ENCODE peak calls at places on chromosomes 7 and 10, in nine cellular contexts. Y, T, X, N, V, D, W, K and R are unnamed samples.

GRCh38 chr10:32077896-32078295 is 21.7 kb upstream of the KIF5B start:
- DNase-seq in Y (no peak), T (peak; percentile 63), X (peak; percentile 38), N (no peak), V (no peak), D (peak; percentile 80), W (peak; percentile 87), K (no peak), R (peak; percentile 63)

GRCh38 chr7:150876817-150877526 is 24.7 kb downstream of the AOC1 start:
- DNase-seq in Y (peak; percentile 45), T (no peak), X (peak; percentile 68), N (peak; percentile 66), V (peak; percentile 95), D (peak; percentile 64), W (peak; percentile 95), K (peak; percentile 72), R (peak; percentile 79)

GRCh38 chr7:115085421-115085820 is 163.5 kb downstream of the MDFIC start:
- DNase-seq in Y (no peak), T (no peak), X (peak; percentile 39), N (no peak), V (no peak), D (no peak), W (no peak), K (peak; percentile 27), R (no peak)

GRCh38 chr10:84205049-84205852 is 10.9 kb downstream of the CDHR1 start:
- DNase-seq in Y (no peak), T (no peak), X (no peak), N (peak; percentile 58), V (peak; percentile 84), D (peak; percentile 59), W (peak; percentile 49), K (peak; percentile 40), R (peak; percentile 43)

GRCh38 chr10:71355886-71356285 is 36.8 kb downstream of the SLC29A3 start:
- DNase-seq in Y (no peak), T (no peak), X (no peak), N (no peak), V (no peak), D (no peak), W (no peak), K (no peak), R (no peak)

GRCh38 chr7:143375298-143376034 is 5.7 kb upstream of the ZYX start:
- DNase-seq in Y (no peak), T (no peak), X (no peak), N (peak; percentile 22), V (no peak), D (no peak), W (no peak), K (no peak), R (no peak)

GRCh38 chr7:4631021-4631663 is 51.0 kb upstream of the FOXK1 start:
- DNase-seq in Y (no peak), T (no peak), X (no peak), N (no peak), V (no peak), D (no peak), W (no peak), K (no peak), R (no peak)

GRCh38 chr7:102236592-102237287 is 49.9 kb upstream of the SH2B2 start:
- DNase-seq in Y (peak; percentile 40), T (peak; percentile 72), X (no peak), N (peak; percentile 84), V (peak; percentile 89), D (peak; percentile 39), W (peak; percentile 51), K (peak; percentile 56), R (peak; percentile 72)

GRCh38 chr7:94250984-94251383 is 143.7 kb upstream of the COL1A2 start:
- DNase-seq in Y (no peak), T (no peak), X (no peak), N (no peak), V (no peak), D (no peak), W (no peak), K (peak; percentile 13), R (no peak)

GRCh38 chr7:37481722-37482288 is 33.1 kb upstream of the ELMO1 start:
- DNase-seq in Y (no peak), T (no peak), X (no peak), N (no peak), V (no peak), D (no peak), W (no peak), K (no peak), R (no peak)

GRCh38 chr7:680411-681127 is 45.9 kb upstream of the DNAAF5 start:
- DNase-seq in Y (no peak), T (no peak), X (peak; percentile 9), N (no peak), V (no peak), D (no peak), W (no peak), K (no peak), R (no peak)

GRCh38 chr7:130151591-130152269 is 53.5 kb downstream of the TMEM209 start:
- DNase-seq in Y (no peak), T (no peak), X (no peak), N (no peak), V (no peak), D (no peak), W (peak; percentile 34), K (no peak), R (peak; percentile 38)

GRCh38 chr10:133457100-133457841 is 3.5 kb downstream of the SCART1 start:
- DNase-seq in Y (no peak), T (peak; percentile 47), X (no peak), N (peak; percentile 34), V (no peak), D (no peak), W (no peak), K (no peak), R (no peak)

GRCh38 chr10:86650151-86650550 is 4.2 kb upstream of the OPN4 start:
- DNase-seq in Y (no peak), T (no peak), X (no peak), N (no peak), V (no peak), D (no peak), W (no peak), K (no peak), R (no peak)

GRCh38 chr7:38222481-38223096 is 44.5 kb downstream of the STARD3NL start:
- DNase-seq in Y (no peak), T (no peak), X (no peak), N (peak; percentile 36), V (peak; percentile 76), D (peak; percentile 43), W (peak; percentile 71), K (peak; percentile 67), R (peak; percentile 79)

DNA sequence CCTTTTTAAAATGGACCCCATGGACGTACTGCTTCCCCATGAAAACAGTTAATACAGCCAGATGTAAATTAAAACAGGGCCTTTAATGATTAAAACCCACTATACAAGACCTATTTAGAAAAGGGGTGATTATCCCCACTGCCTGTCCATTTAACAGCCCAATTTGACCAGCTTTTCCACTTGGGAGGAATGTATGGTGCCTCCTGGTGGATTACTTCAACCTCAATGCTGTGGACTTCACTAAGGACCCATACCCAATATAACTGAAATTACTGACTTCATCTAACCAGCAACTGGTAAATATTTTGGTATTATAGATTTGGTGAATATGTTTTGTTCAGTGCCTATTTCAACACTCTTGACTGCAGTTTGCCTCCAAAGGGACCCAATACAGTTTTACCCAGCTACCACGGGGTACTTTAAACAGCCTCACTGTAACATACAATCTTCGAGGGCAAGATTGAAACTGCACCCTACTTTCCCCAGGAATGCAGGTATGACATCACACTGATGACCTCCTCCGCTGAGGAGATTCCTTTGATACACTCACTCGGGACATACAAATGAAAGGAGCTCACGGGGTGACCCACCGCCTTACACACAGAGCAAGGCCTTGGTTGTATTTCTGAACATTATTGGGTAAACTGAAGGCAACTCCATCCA is 192.8 kb downstream of the DNAJC1 start:
- DNase-seq in Y (no peak), T (no peak), X (no peak), N (no peak), V (peak; percentile 33), D (no peak), W (no peak), K (no peak), R (no peak)
- TF ChIP-seq CTCF in Y (no peak), T (no peak), X (no peak), N (no peak), V (peak; percentile 61), D (no peak), W (no peak), K (no peak), R (no peak)

GRCh38 chr10:10956681-10957225 is 60.9 kb upstream of the CELF2 start:
- DNase-seq in Y (no peak), T (no peak), X (no peak), N (no peak), V (no peak), D (no peak), W (no peak), K (no peak), R (no peak)

GRCh38 chr10:10951675-10952074 is 66.0 kb upstream of the CELF2 start:
- DNase-seq in Y (no peak), T (no peak), X (no peak), N (no peak), V (no peak), D (no peak), W (no peak), K (no peak), R (no peak)
- TF ChIP-seq CTCF in Y (no peak), T (no peak), X (no peak), N (no peak), V (no peak), D (no peak), W (no peak), K (no peak), R (no peak)

GRCh38 chr7:18894155-18894554 is 223.3 kb downstream of the TWIST1 start:
- DNase-seq in Y (no peak), T (no peak), X (no peak), N (no peak), V (peak; percentile 37), D (no peak), W (no peak), K (no peak), R (no peak)
- TF ChIP-seq CTCF in Y (no peak), T (no peak), X (no peak), N (no peak), V (peak; percentile 51), D (no peak), W (no peak), K (no peak), R (no peak)

GRCh38 chr10:114118514-114118913 is 55.5 kb downstream of the CCDC186 start:
- DNase-seq in Y (no peak), T (no peak), X (no peak), N (no peak), V (no peak), D (no peak), W (no peak), K (no peak), R (no peak)

GRCh38 chr10:114115661-114116060 is 58.3 kb downstream of the CCDC186 start:
- DNase-seq in Y (no peak), T (no peak), X (no peak), N (no peak), V (peak; percentile 4), D (no peak), W (no peak), K (no peak), R (no peak)

GRCh38 chr10:114117728-114118127 is 56.3 kb downstream of the CCDC186 start:
- DNase-seq in Y (no peak), T (no peak), X (no peak), N (no peak), V (peak; percentile 3), D (no peak), W (no peak), K (no peak), R (no peak)

DNA sequence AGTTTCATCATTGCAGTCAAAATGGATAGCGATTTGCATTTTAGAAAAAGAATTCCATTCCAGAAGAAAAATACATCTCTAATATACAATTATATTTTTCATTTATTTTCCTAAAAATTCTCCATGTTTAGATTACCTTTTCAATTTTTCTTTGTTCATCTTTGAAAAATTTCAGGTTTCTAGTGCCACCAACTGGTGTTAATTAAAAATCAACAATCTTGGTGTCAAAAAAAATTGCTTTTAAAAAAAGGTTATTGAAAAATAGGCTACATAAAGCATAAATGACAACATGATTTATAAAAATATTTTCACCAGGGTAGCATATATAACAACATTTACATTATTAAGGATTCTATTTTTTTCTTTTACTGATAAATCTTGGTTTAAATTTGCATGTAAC is 53.0 kb downstream of the CCDC186 start:
- DNase-seq in Y (no peak), T (no peak), X (no peak), N (no peak), V (no peak), D (no peak), W (no peak), K (no peak), R (no peak)
- TF ChIP-seq CTCF in Y (no peak), T (no peak), X (peak; percentile 31), N (no peak), V (no peak), D (no peak), W (no peak), K (no peak), R (no peak)